ENCODE peak calls at places on chromosomes 12 and 14, in nine cellular contexts. Y is aorta; C is psoas muscle; E is brain microvascular endothelial cell; O is Peyer's patch; N is dorsolateral prefrontal cortex; D is neuronal stem cell; J is effector memory CD4-positive, alpha-beta T cell; V is naive thymus-derived CD4-positive, alpha-beta T cell. Z is an unnamed sample.

GRCh38 chr14:70735043-70735442 is 74.3 kb downstream of the MAP3K9 start:
- DNase-seq in V (no peak), Y (no peak), J (no peak), N (no peak), C (no peak), E (no peak), O (no peak), D (no peak), Z (no peak)

GRCh38 chr12:51442324-51442723 is 17.7 kb downstream of the SLC4A8 start:
- DNase-seq in E (peak), J (no peak), V (no peak), C (no peak), Y (no peak), N (no peak), D (no peak), O (no peak), Z (no peak)

GRCh38 chr12:124110372-124110883 is 137.4 kb downstream of the ZNF664 start:
- DNase-seq in D (no peak), J (no peak), Y (no peak), V (no peak), N (no peak), E (no peak), O (no peak), C (no peak), Z (no peak)

GRCh38 chr12:117236456-117237001 is 46.3 kb upstream of the FBXO21 start:
- DNase-seq in V (peak), C (peak), N (peak), D (peak), E (peak), O (peak), J (peak), Y (peak), Z (peak)

GRCh38 chr14:75829316-75829715 is 152.5 kb downstream of the TGFB3 start:
- DNase-seq in V (no peak), N (no peak), J (no peak), C (no peak), Y (no peak), O (no peak), D (no peak), E (no peak), Z (no peak)

GRCh38 chr14:52553671-52554575 is 1.3 kb downstream of the GPR137C start:
- DNase-seq in N (peak), V (peak), C (peak), D (peak), Y (peak), E (peak), J (peak), O (peak), Z (peak)

GRCh38 chr14:80390911-80391310 is 179.6 kb upstream of the DIO2 start:
- DNase-seq in E (peak), N (no peak), V (no peak), D (peak), Y (no peak), C (no peak), O (no peak), J (no peak), Z (no peak)

GRCh38 chr12:89117448-89118034 is 234.8 kb downstream of the DUSP6 start:
- DNase-seq in O (no peak), N (no peak), Y (no peak), J (no peak), V (no peak), D (no peak), C (no peak), E (no peak), Z (no peak)

GRCh38 chr14:26598081-26598671 is 343 bp upstream of the NOVA1 start:
- DNase-seq in N (peak), J (no peak), C (peak), E (peak), O (peak), Y (peak), D (peak), V (no peak), Z (no peak)

GRCh38 chr12:19014243-19014642 is 115.3 kb upstream of the PLEKHA5 start:
- DNase-seq in J (no peak), N (no peak), Y (no peak), O (no peak), E (no peak), C (no peak), V (no peak), D (no peak), Z (no peak)

GRCh38 chr14:103522028-103522581 is 525 bp downstream of the CKB start:
- DNase-seq in V (no peak), D (no peak), C (peak), E (no peak), O (no peak), Y (peak), N (no peak), J (no peak), Z (no peak)

GRCh38 chr14:104150201-104151027 is 12.0 kb downstream of the KIF26A start:
- DNase-seq in D (no peak), O (no peak), J (no peak), E (peak), Y (no peak), V (no peak), N (no peak), C (no peak), Z (no peak)

GRCh38 chr12:120598674-120599463 is 17.7 kb upstream of the POP5 start:
- DNase-seq in O (no peak), D (no peak), V (no peak), Y (peak), N (no peak), J (no peak), C (no peak), E (peak), Z (no peak)

GRCh38 chr12:29759950-29760349 is 23.8 kb downstream of the TMTC1 start:
- DNase-seq in N (no peak), O (no peak), C (no peak), V (no peak), J (no peak), D (no peak), Y (no peak), E (no peak), Z (no peak)

GRCh38 chr12:51162217-51162616 is 10.7 kb downstream of the TFCP2 start:
- DNase-seq in D (no peak), C (no peak), O (no peak), J (no peak), N (no peak), V (no peak), Y (no peak), E (no peak), Z (no peak)

GRCh38 chr14:55547650-55548315 is 32.2 kb upstream of the KTN1 start:
- DNase-seq in E (no peak), J (no peak), Y (no peak), V (no peak), O (no peak), C (no peak), N (no peak), D (no peak), Z (no peak)

GRCh38 chr12:69415471-69416275 is 54.5 kb upstream of the FRS2 start:
- DNase-seq in O (no peak), Y (peak), V (peak), E (peak), J (no peak), D (peak), C (peak), N (no peak), Z (peak)

GRCh38 chr12:68538722-68539614 is 71.7 kb upstream of the RAP1B start:
- DNase-seq in D (no peak), E (peak), O (peak), N (no peak), Y (peak), C (peak), V (peak), J (peak), Z (peak)

GRCh38 chr14:20499108-20499507 is 6.2 kb upstream of the RNASE10 start:
- DNase-seq in E (no peak), J (no peak), C (no peak), O (no peak), D (no peak), Y (no peak), V (no peak), N (no peak), Z (no peak)

GRCh38 chr14:60151715-60152114 is 13.5 kb downstream of the DHRS7 start:
- DNase-seq in C (peak), O (peak), D (no peak), Y (peak), V (peak), E (peak), J (peak), N (peak), Z (peak)

GRCh38 chr12:109716512-109717389 is 3.1 kb downstream of the FAM222A start:
- DNase-seq in E (no peak), O (no peak), D (no peak), V (no peak), J (no peak), Y (peak), C (peak), N (peak), Z (no peak)

GRCh38 chr12:54421175-54421872 is 2.3 kb upstream of the ITGA5 start:
- DNase-seq in V (no peak), Y (peak), O (no peak), N (no peak), C (peak), J (no peak), E (no peak), D (no peak), Z (no peak)

GRCh38 chr14:33986804-33987203 is 35.9 kb upstream of the EGLN3 start:
- DNase-seq in Y (no peak), O (no peak), N (no peak), C (no peak), E (peak), D (no peak), V (no peak), J (no peak), Z (no peak)

GRCh38 chr14:37036669-37037341 is 135.6 kb downstream of the SLC25A21 start:
- DNase-seq in C (peak), E (no peak), N (no peak), O (no peak), D (no peak), Y (no peak), J (no peak), V (no peak), Z (no peak)

GRCh38 chr14:61564623-61565091 is 130.7 kb upstream of the HIF1A start:
- DNase-seq in C (no peak), J (no peak), V (no peak), O (no peak), D (no peak), Y (no peak), E (peak), N (no peak), Z (no peak)

GRCh38 chr14:74882103-74882920 is 596 bp downstream of the DLST start:
- DNase-seq in C (peak), D (peak), E (peak), N (no peak), Y (peak), O (peak), V (peak), J (peak), Z (peak)

GRCh38 chr12:110248096-110248447 is 33.0 kb upstream of the ATP2A2 start:
- DNase-seq in Y (no peak), D (no peak), N (no peak), V (no peak), E (no peak), J (no peak), O (no peak), C (no peak), Z (no peak)

GRCh38 chr14:55071870-55072640 is 20.6 kb downstream of the MAPK1IP1L start:
- DNase-seq in C (no peak), N (no peak), E (peak), Y (no peak), O (no peak), V (peak), J (no peak), D (no peak), Z (no peak)

GRCh38 chr12:129901256-129901655 is 2.6 kb downstream of the TMEM132D start:
- DNase-seq in Y (no peak), C (no peak), N (no peak), J (no peak), V (no peak), D (no peak), O (no peak), E (peak), Z (no peak)

GRCh38 chr14:39384177-39384576 is 48.1 kb downstream of the FBXO33 start:
- DNase-seq in Y (no peak), J (no peak), D (no peak), E (no peak), N (no peak), V (no peak), O (no peak), C (no peak), Z (no peak)

GRCh38 chr14:72503271-72503670 is 390.6 kb downstream of the DPF3 start:
- DNase-seq in N (no peak), D (no peak), E (no peak), V (no peak), C (no peak), O (no peak), Y (no peak), J (no peak), Z (no peak)

GRCh38 chr12:8493084-8493483 is 20.2 kb upstream of the CLEC4D start:
- DNase-seq in C (no peak), V (peak), Y (no peak), N (no peak), D (no peak), J (peak), E (no peak), O (no peak), Z (no peak)

GRCh38 chr14:93989939-93990338 is 7.2 kb upstream of the CCDC197 start:
- DNase-seq in V (no peak), J (no peak), Y (no peak), O (no peak), D (no peak), N (no peak), E (no peak), C (no peak), Z (no peak)

GRCh38 chr14:96251656-96252155 is 4.3 kb upstream of the BDKRB1 start:
- DNase-seq in O (no peak), J (no peak), N (no peak), D (no peak), C (no peak), E (no peak), Y (no peak), V (no peak), Z (no peak)

GRCh38 chr12:116502989-116503496 is 56.1 kb upstream of the MAP1LC3B2 start:
- DNase-seq in E (no peak), Y (no peak), V (no peak), C (no peak), J (no peak), O (no peak), N (no peak), D (no peak), Z (no peak)

GRCh38 chr12:26723379-26724308 is 109.3 kb downstream of the ITPR2 start:
- DNase-seq in C (no peak), Y (no peak), J (no peak), E (peak), V (no peak), N (no peak), O (no peak), D (no peak), Z (no peak)

DNA sequence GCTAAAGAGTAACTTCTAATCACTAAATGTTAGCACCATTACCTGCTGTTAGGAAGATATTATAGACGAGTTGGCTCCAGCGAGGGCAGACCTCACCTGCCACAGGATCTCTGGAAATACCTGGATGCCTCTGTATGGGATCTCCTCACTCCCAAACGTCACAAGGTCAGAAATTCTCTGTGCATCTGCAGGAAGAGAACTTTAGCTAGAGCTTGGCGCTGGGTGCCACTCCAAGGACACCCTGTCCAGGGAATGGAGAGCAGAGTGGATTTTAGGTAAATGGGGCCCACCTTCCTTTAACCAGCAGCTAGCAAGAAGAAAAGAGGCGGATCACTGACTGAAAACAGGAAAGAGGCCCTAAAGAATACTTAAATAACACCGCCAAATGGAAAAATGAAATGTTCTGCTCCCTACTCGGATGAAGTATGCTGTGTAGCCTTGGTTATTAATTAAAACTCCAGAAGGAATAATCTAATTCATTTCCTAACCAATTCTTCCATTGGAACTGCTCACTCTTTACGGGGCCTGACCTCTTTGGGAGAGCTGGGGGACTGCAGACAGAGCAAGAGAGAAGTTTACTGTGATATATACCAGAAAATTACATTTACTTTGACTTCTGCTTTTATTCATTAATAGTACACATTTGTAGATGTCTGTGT is 4.2 kb upstream of the FOXG1 start:
- DNase-seq in C (no peak), E (no peak), Y (no peak), J (no peak), V (no peak), O (no peak), D (no peak), N (no peak), Z (no peak)
- H3K27ac ChIP-seq in C (no peak), E (no peak), Y (no peak), J (no peak), V (no peak), O (no peak), D (no peak), N (peak), Z (no peak)

DNA sequence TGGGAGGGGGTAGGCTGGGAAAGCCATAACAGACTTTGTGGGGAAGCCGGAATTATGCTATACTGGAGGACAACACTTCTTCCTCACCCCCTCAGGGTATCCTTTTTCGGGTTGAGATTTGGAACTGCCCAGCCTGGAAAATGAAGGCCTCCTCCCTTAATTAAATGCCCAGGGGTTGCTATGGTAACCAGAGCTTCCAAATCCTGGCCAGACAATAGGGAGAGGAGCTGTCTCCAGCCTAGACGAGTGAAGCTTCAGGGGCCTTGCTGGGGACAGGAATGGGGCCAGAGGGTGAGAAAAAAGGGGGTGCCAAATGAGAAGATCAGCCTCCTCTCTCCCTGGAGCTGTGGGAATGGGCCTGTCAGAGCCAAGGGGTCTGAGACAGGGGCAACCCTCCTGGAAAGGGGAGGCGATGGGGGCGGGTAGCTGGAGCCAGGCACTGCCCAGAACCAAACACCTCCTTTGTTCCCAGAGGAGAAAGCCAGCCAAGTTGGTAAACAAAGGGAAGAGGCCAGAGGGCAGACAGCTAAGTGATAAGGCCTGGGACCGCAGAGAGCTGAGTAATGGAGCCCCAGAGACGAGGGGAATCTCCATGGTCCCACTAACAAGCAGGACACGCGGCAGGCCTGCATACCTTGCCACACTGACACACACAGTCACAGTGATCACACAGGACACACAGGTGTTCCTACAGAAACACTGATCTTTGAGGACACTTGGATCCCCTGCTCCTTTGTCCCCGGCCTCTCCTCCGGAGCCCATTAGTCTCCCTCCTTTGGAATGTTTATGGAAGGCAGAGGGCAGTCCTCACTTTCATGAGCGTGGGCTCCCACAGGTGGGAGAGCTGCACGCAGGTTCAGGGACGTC is 17.9 kb upstream of the RND1 start:
- DNase-seq in O (no peak), D (peak), J (no peak), N (no peak), C (no peak), Y (peak), V (no peak), E (peak), Z (no peak)
- H3K4me3 ChIP-seq in O (no peak), D (peak), J (no peak), N (no peak), C (no peak), Y (no peak), V (no peak), E (no peak), Z (no peak)

DNA sequence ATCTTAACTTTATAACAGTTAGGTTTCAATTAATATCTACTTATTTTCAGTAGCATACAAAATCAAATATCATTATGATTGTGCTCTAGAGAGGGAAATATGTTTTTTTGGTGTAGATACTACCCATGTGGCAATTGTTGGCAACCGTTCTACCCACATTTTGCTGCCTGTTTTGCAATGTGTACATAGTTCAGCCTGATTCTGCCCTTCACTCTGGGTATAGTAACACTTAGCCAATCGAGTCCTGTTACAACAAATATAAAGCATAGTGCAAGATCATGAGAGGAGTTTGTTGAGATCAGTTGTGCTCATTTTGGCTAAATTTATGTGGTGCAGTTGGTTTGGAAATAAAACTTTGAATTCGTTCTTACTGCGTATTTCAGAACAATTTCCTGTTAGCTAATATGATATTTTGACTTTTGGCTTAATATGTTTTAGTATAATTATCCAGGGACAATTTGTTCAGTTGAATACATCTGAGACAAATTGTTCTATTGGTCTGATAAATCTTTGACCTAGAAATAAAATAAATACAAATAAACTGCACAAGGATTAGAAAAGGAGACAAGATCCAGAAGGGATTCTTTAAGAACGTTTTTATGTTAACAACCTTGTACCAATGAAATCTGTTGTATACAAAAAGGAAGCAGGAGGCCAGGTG is 76.9 kb downstream of the ATF7IP start:
- DNase-seq in C (no peak), V (no peak), Y (no peak), O (no peak), D (no peak), N (no peak), E (no peak), J (no peak), Z (no peak)
- H3K27ac ChIP-seq in C (no peak), V (no peak), Y (no peak), O (no peak), D (no peak), N (no peak), E (no peak), J (no peak), Z (no peak)

GRCh38 chr12:49904601-49905000 is 901 bp upstream of the FAIM2 start:
- DNase-seq in C (no peak), O (no peak), Y (no peak), J (no peak), E (no peak), N (no peak), D (no peak), V (no peak), Z (no peak)

GRCh38 chr12:49903351-49903699 is 375 bp downstream of the FAIM2 start:
- DNase-seq in E (no peak), O (no peak), D (no peak), N (peak), Y (no peak), J (no peak), C (no peak), V (no peak), Z (no peak)

GRCh38 chr12:49903700-49904423 is at the start of gene FAIM2:
- DNase-seq in D (no peak), J (peak), Y (peak), N (peak), O (no peak), V (peak), C (peak), E (peak), Z (peak)

GRCh38 chr12:49907352-49907751 is 3.7 kb upstream of the FAIM2 start:
- DNase-seq in N (no peak), Y (no peak), D (no peak), V (no peak), E (no peak), O (no peak), C (no peak), J (no peak), Z (no peak)

DNA sequence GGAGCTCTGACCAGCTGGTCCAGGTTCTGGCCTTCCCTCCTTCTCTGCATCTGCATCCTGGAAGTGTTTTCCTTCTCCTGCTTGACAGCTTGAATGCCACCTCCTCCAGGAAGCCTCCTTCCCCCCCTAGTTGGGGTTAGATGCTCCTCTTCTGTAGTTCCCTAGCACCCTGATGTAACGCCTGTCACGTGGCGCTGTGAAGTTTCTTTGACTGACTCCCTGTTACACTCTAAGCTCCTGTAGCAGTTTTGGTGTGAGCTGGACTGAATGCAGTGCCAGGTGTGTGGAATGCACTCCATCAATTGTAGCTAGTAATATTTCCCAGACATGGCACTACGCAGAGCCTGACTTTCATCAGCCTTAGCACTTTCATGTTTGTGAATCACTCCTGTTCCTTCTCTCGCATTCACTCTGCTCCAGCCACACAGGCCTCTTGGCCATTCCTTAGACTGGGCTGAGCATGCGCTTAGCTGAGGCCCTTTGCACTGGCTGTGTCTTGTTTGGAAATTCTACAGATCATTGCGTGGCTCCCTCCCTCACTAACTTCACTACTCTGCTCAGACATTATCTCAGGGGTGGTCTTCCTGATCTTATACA is 2.1 kb upstream of the FAIM2 start:
- DNase-seq in N (no peak), J (no peak), V (no peak), Y (no peak), E (no peak), C (no peak), O (no peak), D (no peak), Z (no peak)
- H3K4me3 ChIP-seq in N (no peak), J (no peak), V (no peak), Y (no peak), E (no peak), C (no peak), O (no peak), D (no peak), Z (no peak)

Z was measured in DND-41.